ENCODE peak calls at places on chromosomes 3 and 15, in eight cellular contexts. Y is EL; R is HFFc6; T is activated CD8-positive, alpha-beta memory T cell treated with anti-CD3 and anti-CD28 coated beads for 1 hour; H is neural crest cell; N is astrocyte of the spinal cord; A is K562; K is T-helper 2 cell. C is an unnamed sample.

GRCh38 chr3:81451611-81452010 is 309.8 kb downstream of the GBE1 start:
- DNase-seq in T (no peak), H (no peak), R (peak; percentile 68), K (no peak), Y (peak; percentile 86), A (no peak), N (peak; percentile 54), C (no peak)

GRCh38 chr15:95733931-95734330 is 596.6 kb upstream of the NR2F2 start:
- DNase-seq in R (no peak), K (peak; percentile 2), A (no peak), N (no peak), Y (peak; percentile 5), H (no peak), T (no peak), C (no peak)

GRCh38 chr3:130772124-130772523 is 25.5 kb upstream of the PIK3R4 start:
- DNase-seq in A (no peak), Y (no peak), T (no peak), K (no peak), R (no peak), N (no peak), H (no peak), C (no peak)

GRCh38 chr15:89332446-89332845 is 2.2 kb downstream of the POLG start:
- DNase-seq in H (no peak), N (peak; percentile 24), K (no peak), R (no peak), Y (peak; percentile 39), T (no peak), A (peak; percentile 60), C (no peak)

GRCh38 chr3:120153294-120153693 is 59.0 kb upstream of the GSK3B start:
- DNase-seq in T (no peak), K (no peak), N (peak; percentile 67), R (peak; percentile 96), A (no peak), H (no peak), Y (peak; percentile 86), C (no peak)

GRCh38 chr15:34964277-34964676 is 5.3 kb downstream of the AQR start:
- DNase-seq in K (no peak), R (no peak), T (no peak), Y (no peak), A (no peak), N (no peak), H (no peak), C (no peak)

GRCh38 chr15:92800013-92800412 is 100.1 kb upstream of the CHD2 start:
- DNase-seq in T (no peak), H (no peak), A (no peak), Y (no peak), N (no peak), K (no peak), R (no peak), C (no peak)

GRCh38 chr3:161567962-161568361 is 71.4 kb downstream of the OTOL1 start:
- DNase-seq in N (no peak), A (no peak), R (peak; percentile 67), K (no peak), Y (peak; percentile 62), T (no peak), H (no peak), C (no peak)

GRCh38 chr3:150370129-150370602 is 37.9 kb upstream of the TSC22D2 start:
- DNase-seq in Y (peak; percentile 99), K (no peak), R (peak; percentile 96), H (peak; percentile 14), N (peak; percentile 97), T (no peak), A (peak; percentile 63), C (no peak)

GRCh38 chr3:171828852-171829770 is 14.0 kb upstream of the TMEM212 start:
- DNase-seq in A (no peak), N (no peak), K (no peak), H (no peak), T (no peak), Y (no peak), R (no peak), C (no peak)

GRCh38 chr3:136730595-136731273 is 21.4 kb downstream of the STAG1 start:
- DNase-seq in R (no peak), T (no peak), K (no peak), N (no peak), Y (no peak), A (no peak), H (no peak), C (no peak)

GRCh38 chr3:146218880-146219866 is 31.7 kb downstream of the PLSCR4 start:
- DNase-seq in H (peak; percentile 23), R (no peak), A (peak; percentile 32), T (peak; percentile 3), N (peak; percentile 52), K (peak; percentile 22), Y (peak; percentile 45), C (peak; percentile 12)

GRCh38 chr3:101810023-101810415 is 31.0 kb downstream of the NXPE3 start:
- DNase-seq in N (no peak), K (no peak), H (no peak), R (no peak), T (no peak), A (no peak), Y (no peak), C (no peak)

GRCh38 chr15:27028836-27029482 is 58.0 kb downstream of the GABRG3 start:
- DNase-seq in A (no peak), Y (no peak), N (peak; percentile 14), R (no peak), K (no peak), T (no peak), H (no peak), C (no peak)

GRCh38 chr3:23620044-23620443 is 185.7 kb upstream of the UBE2E1 start:
- DNase-seq in T (no peak), Y (no peak), H (no peak), N (no peak), R (no peak), K (no peak), A (peak; percentile 4), C (no peak)

GRCh38 chr15:35089556-35089955 is 4.5 kb upstream of the NANOGP8 start:
- DNase-seq in N (no peak), R (no peak), K (no peak), A (no peak), T (no peak), Y (no peak), H (no peak), C (no peak)

GRCh38 chr3:79019137-79019923 is 748.5 kb downstream of the ROBO1 start:
- DNase-seq in T (no peak), H (peak; percentile 68), K (no peak), Y (peak; percentile 93), N (peak; percentile 96), R (peak; percentile 85), A (peak; percentile 10), C (no peak)

GRCh38 chr15:89227425-89227824 is 6.0 kb upstream of the RLBP1 start:
- DNase-seq in Y (no peak), K (no peak), T (no peak), A (no peak), N (no peak), H (no peak), R (no peak), C (no peak)

GRCh38 chr3:179227349-179227748 is 23.6 kb downstream of the KCNMB3 start:
- DNase-seq in H (no peak), N (peak; percentile 14), T (no peak), A (peak; percentile 9), Y (peak; percentile 28), K (no peak), R (no peak), C (no peak)

GRCh38 chr15:81407151-81407550 is 33.1 kb upstream of the TMC3 start:
- DNase-seq in T (no peak), K (no peak), Y (no peak), N (no peak), H (no peak), R (no peak), A (no peak), C (no peak)

GRCh38 chr15:74869726-74870407 is 3.3 kb downstream of the SCAMP2 start:
- DNase-seq in K (peak; percentile 94), R (no peak), H (no peak), A (peak; percentile 34), T (no peak), N (no peak), Y (no peak), C (no peak)

GRCh38 chr3:10813425-10813824 is 2.6 kb upstream of the SLC6A11 start:
- DNase-seq in Y (no peak), H (no peak), T (no peak), K (no peak), R (no peak), A (no peak), N (no peak), C (no peak)

GRCh38 chr15:51818156-51818555 is 11.3 kb upstream of the TMOD3 start:
- DNase-seq in T (no peak), N (no peak), A (no peak), H (no peak), Y (no peak), K (no peak), R (no peak), C (no peak)

GRCh38 chr3:40847571-40847992 is 322.8 kb downstream of the ZNF621 start:
- DNase-seq in N (peak; percentile 88), R (no peak), T (no peak), A (no peak), K (no peak), H (no peak), Y (peak; percentile 35), C (no peak)

GRCh38 chr3:31610700-31611275 is 78.1 kb downstream of the STT3B start:
- DNase-seq in Y (peak; percentile 38), T (no peak), K (no peak), A (no peak), H (no peak), N (peak; percentile 50), R (peak; percentile 55), C (no peak)

GRCh38 chr15:60913901-60914300 is 315.2 kb downstream of the RORA start:
- DNase-seq in R (no peak), T (no peak), Y (no peak), A (no peak), H (no peak), K (no peak), N (no peak), C (no peak)

GRCh38 chr3:41239587-41239986 is 40.3 kb downstream of the CTNNB1 start:
- DNase-seq in T (no peak), R (no peak), Y (no peak), H (no peak), N (no peak), A (no peak), K (no peak), C (no peak)

GRCh38 chr15:52337198-52337853 is 41.7 kb upstream of the MYO5C start:
- DNase-seq in Y (peak; percentile 70), R (peak; percentile 71), A (no peak), T (no peak), N (peak; percentile 71), K (no peak), H (no peak), C (no peak)

GRCh38 chr3:186021673-186022362 is 84.0 kb upstream of the TRA2B start:
- DNase-seq in A (no peak), H (no peak), N (peak; percentile 92), R (peak; percentile 95), Y (peak; percentile 93), K (no peak), T (no peak), C (no peak)

GRCh38 chr3:31544634-31545033 is 11.9 kb downstream of the STT3B start:
- DNase-seq in A (peak; percentile 81), H (no peak), Y (no peak), T (no peak), N (no peak), K (no peak), R (no peak), C (no peak)

GRCh38 chr15:95017950-95018349 is 786.6 kb downstream of the MCTP2 start:
- DNase-seq in K (no peak), T (no peak), H (no peak), R (no peak), Y (no peak), A (peak; percentile 41), N (no peak), C (no peak)

GRCh38 chr3:41194701-41195100 is 4.6 kb upstream of the CTNNB1 start:
- DNase-seq in T (no peak), Y (no peak), N (no peak), A (no peak), H (no peak), R (no peak), K (no peak), C (no peak)

GRCh38 chr15:46921906-46922305 is 795.4 kb upstream of the SEMA6D start:
- DNase-seq in Y (no peak), R (no peak), H (no peak), K (no peak), A (no peak), N (no peak), T (no peak), C (no peak)